ENCODE peak calls at places on chromosomes 4 and X, in nine cellular contexts. One of them, this sample, is unnamed.
A peak's percentile ranks its signal among the peaks of the same experiment; 100 is the strongest.

GRCh38 chrX:153765138-153766079 is 1.4 kb downstream of the PLXNB3 start:
- DNase-seq in AG10803: no peak
- DNase-seq in fibroblast of lung: no peak
- DNase-seq in psoas muscle: peak; percentile 53
- DNase-seq in body of pancreas: peak; percentile 21
- DNase-seq in fibroblast of the aortic adventitia: no peak
- DNase-seq in AG04450: no peak
- DNase-seq in astrocyte: no peak
- DNase-seq in WERI-Rb-1: peak; percentile 12
- DNase-seq in this sample: no peak

GRCh38 chrX:56795309-56795868 is 66.3 kb downstream of the NBDY start:
- DNase-seq in fibroblast of lung: no peak
- DNase-seq in astrocyte: no peak
- DNase-seq in AG10803: no peak
- DNase-seq in WERI-Rb-1: no peak
- DNase-seq in body of pancreas: no peak
- DNase-seq in fibroblast of the aortic adventitia: no peak
- DNase-seq in AG04450: no peak
- DNase-seq in psoas muscle: no peak
- DNase-seq in this sample: no peak

GRCh38 chr4:40563401-40563800 is 66.3 kb downstream of the RBM47 start:
- DNase-seq in AG10803: no peak
- DNase-seq in psoas muscle: no peak
- DNase-seq in fibroblast of lung: no peak
- DNase-seq in WERI-Rb-1: no peak
- DNase-seq in astrocyte: no peak
- DNase-seq in fibroblast of the aortic adventitia: no peak
- DNase-seq in AG04450: no peak
- DNase-seq in body of pancreas: no peak
- DNase-seq in this sample: no peak

GRCh38 chrX:15511563-15511962 is 11.0 kb downstream of the BMX start:
- DNase-seq in astrocyte: no peak
- DNase-seq in fibroblast of the aortic adventitia: no peak
- DNase-seq in body of pancreas: no peak
- DNase-seq in WERI-Rb-1: no peak
- DNase-seq in fibroblast of lung: no peak
- DNase-seq in AG10803: no peak
- DNase-seq in AG04450: no peak
- DNase-seq in psoas muscle: no peak
- DNase-seq in this sample: no peak

GRCh38 chrX:50157545-50158125 is 43.2 kb downstream of the AKAP4 start:
- DNase-seq in AG10803: no peak
- DNase-seq in AG04450: no peak
- DNase-seq in psoas muscle: no peak
- DNase-seq in fibroblast of the aortic adventitia: peak; percentile 16
- DNase-seq in fibroblast of lung: peak; percentile 20
- DNase-seq in body of pancreas: no peak
- DNase-seq in WERI-Rb-1: no peak
- DNase-seq in astrocyte: no peak
- DNase-seq in this sample: no peak

GRCh38 chr4:80913381-80913780 is 117.1 kb upstream of the BMP3 start:
- DNase-seq in AG10803: peak; percentile 7
- DNase-seq in fibroblast of lung: no peak
- DNase-seq in psoas muscle: no peak
- DNase-seq in WERI-Rb-1: no peak
- DNase-seq in astrocyte: no peak
- DNase-seq in body of pancreas: no peak
- DNase-seq in AG04450: no peak
- DNase-seq in fibroblast of the aortic adventitia: peak; percentile 9
- DNase-seq in this sample: no peak

GRCh38 chr4:128279624-128280225 is 7.9 kb downstream of the PGRMC2 start:
- DNase-seq in fibroblast of lung: no peak
- DNase-seq in psoas muscle: no peak
- DNase-seq in AG10803: no peak
- DNase-seq in body of pancreas: no peak
- DNase-seq in AG04450: no peak
- DNase-seq in WERI-Rb-1: no peak
- DNase-seq in fibroblast of the aortic adventitia: no peak
- DNase-seq in astrocyte: no peak
- DNase-seq in this sample: no peak

GRCh38 chr4:61628282-61628681 is 428.2 kb downstream of the ADGRL3 start:
- DNase-seq in psoas muscle: no peak
- DNase-seq in WERI-Rb-1: no peak
- DNase-seq in AG10803: no peak
- DNase-seq in astrocyte: no peak
- DNase-seq in fibroblast of the aortic adventitia: no peak
- DNase-seq in AG04450: no peak
- DNase-seq in body of pancreas: no peak
- DNase-seq in fibroblast of lung: no peak
- DNase-seq in this sample: no peak

GRCh38 chrX:64204252-64204651 is 1.3 kb downstream of the AMER1 start:
- DNase-seq in AG10803: peak; percentile 0
- DNase-seq in AG04450: no peak
- DNase-seq in astrocyte: no peak
- DNase-seq in fibroblast of the aortic adventitia: no peak
- DNase-seq in fibroblast of lung: peak; percentile 8
- DNase-seq in body of pancreas: peak; percentile 31
- DNase-seq in psoas muscle: peak; percentile 69
- DNase-seq in WERI-Rb-1: no peak
- DNase-seq in this sample: no peak

GRCh38 chrX:74422576-74423288 is 1.4 kb downstream of the SLC16A2 start:
- DNase-seq in WERI-Rb-1: peak; percentile 59
- DNase-seq in AG04450: peak; percentile 37
- DNase-seq in AG10803: peak; percentile 69
- DNase-seq in fibroblast of the aortic adventitia: peak; percentile 56
- DNase-seq in fibroblast of lung: peak; percentile 59
- DNase-seq in psoas muscle: peak; percentile 76
- DNase-seq in astrocyte: peak; percentile 54
- DNase-seq in body of pancreas: peak; percentile 45
- DNase-seq in this sample: no peak

GRCh38 chrX:46873746-46874145 is 36.9 kb downstream of the RP2 start:
- DNase-seq in body of pancreas: no peak
- DNase-seq in AG04450: no peak
- DNase-seq in fibroblast of the aortic adventitia: no peak
- DNase-seq in WERI-Rb-1: no peak
- DNase-seq in fibroblast of lung: no peak
- DNase-seq in psoas muscle: no peak
- DNase-seq in AG10803: no peak
- DNase-seq in astrocyte: peak; percentile 3
- DNase-seq in this sample: no peak

DNA sequence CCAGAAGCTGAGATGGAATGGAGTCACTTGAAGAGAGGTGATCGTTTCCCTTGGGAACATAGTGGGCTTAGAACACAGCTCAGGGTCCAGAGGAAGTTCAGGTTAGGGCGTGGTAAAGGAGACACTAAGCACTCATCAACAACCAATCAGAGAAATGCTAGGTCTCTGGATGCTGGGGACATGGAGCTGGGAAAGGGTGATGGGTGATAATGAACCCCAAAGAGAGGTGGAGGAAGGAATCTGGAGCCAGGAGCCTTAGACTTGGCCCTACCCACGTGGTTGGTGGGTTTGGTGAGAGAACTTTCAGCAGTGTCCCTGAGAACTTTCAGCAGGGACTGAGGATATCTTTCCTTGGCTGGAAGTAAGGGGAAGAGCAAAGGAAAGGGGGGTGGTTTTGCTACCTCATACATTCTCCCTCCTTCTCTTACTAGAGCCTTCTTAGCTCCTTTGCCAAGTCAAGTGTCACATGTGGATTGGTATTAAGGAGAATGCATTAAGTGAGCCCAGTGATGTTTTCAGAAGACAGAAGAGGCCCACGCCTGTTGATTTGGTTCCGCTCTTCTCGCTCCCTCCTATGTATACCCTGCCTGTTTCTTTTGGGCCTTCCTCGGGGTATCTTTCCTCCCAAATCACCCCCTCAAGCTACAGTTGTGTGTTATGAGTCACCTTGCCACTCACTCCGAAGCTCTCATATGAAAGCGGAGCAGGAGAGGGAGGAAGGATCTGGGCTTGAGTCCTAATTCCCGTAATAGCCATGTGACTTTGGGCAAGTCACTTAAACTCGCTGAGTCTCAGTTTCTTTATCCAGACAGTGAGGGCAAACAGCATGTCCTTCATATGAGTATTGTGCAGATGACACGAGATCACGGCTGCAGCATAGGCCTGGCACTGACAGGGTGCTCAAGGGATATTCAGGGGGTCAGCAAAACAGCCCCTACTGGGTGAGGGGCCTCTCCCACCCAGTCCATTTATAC is 63.1 kb downstream of the TSC22D3 start:
- DNase-seq in WERI-Rb-1: no peak
- DNase-seq in AG10803: peak; percentile 44
- DNase-seq in body of pancreas: no peak
- DNase-seq in AG04450: no peak
- DNase-seq in psoas muscle: peak; percentile 54
- DNase-seq in fibroblast of the aortic adventitia: peak; percentile 31
- DNase-seq in astrocyte: peak; percentile 52
- DNase-seq in fibroblast of lung: peak; percentile 79
- DNase-seq in this sample: no peak
- H3K4me3 ChIP-seq in WERI-Rb-1: no peak overlapping the region
- H3K4me3 ChIP-seq in AG10803: no peak overlapping the region
- H3K4me3 ChIP-seq in body of pancreas: no peak overlapping the region
- H3K4me3 ChIP-seq in AG04450: no peak overlapping the region
- H3K4me3 ChIP-seq in psoas muscle: peak overlapping the region; percentile 74
- H3K4me3 ChIP-seq in fibroblast of the aortic adventitia: no peak overlapping the region
- H3K4me3 ChIP-seq in astrocyte: no peak overlapping the region
- H3K4me3 ChIP-seq in fibroblast of lung: peak overlapping the region; percentile 94
- H3K4me3 ChIP-seq in this sample: no peak overlapping the region

DNA sequence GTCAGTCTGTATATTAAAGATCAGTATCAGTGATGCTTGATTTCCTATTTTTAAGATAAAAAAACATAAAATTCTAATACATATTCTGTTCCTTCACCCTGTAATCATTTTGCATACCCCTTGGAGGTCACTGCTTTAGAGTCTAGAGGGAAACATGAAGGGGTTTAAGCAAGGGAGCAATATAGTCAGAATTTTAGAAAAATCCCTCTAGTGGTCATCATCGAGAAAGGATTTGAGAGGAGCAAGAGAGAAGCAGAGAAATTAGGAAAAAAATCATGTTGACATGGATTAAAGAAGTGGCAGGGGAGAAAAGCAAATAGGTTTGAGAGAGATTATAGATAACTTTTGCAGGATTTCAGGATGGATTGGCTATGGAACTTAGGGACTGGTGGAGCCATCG is 11.1 kb downstream of the APEX2 start:
- DNase-seq in fibroblast of lung: peak; percentile 5
- DNase-seq in fibroblast of the aortic adventitia: peak; percentile 10
- DNase-seq in WERI-Rb-1: no peak
- DNase-seq in psoas muscle: no peak
- DNase-seq in AG10803: no peak
- DNase-seq in astrocyte: no peak
- DNase-seq in body of pancreas: no peak
- DNase-seq in AG04450: no peak
- DNase-seq in this sample: no peak
- TF ChIP-seq CTCF in fibroblast of lung: peak; percentile 30
- TF ChIP-seq CTCF in fibroblast of the aortic adventitia: peak; percentile 51
- TF ChIP-seq CTCF in WERI-Rb-1: no peak
- TF ChIP-seq CTCF in psoas muscle: no peak
- TF ChIP-seq CTCF in AG10803: peak; percentile 32
- TF ChIP-seq CTCF in astrocyte: peak; percentile 17
- TF ChIP-seq CTCF in body of pancreas: peak; percentile 23
- TF ChIP-seq CTCF in AG04450: peak; percentile 36
- TF ChIP-seq CTCF in this sample: peak; percentile 36

GRCh38 chrX:2507904-2508630 is 7.3 kb upstream of the DHRSX start:
- DNase-seq in AG04450: no peak
- DNase-seq in psoas muscle: no peak
- DNase-seq in fibroblast of the aortic adventitia: no peak
- DNase-seq in body of pancreas: peak; percentile 53
- DNase-seq in WERI-Rb-1: no peak
- DNase-seq in fibroblast of lung: no peak
- DNase-seq in AG10803: no peak
- DNase-seq in astrocyte: no peak
- DNase-seq in this sample: no peak
- H3K4me3 ChIP-seq in AG04450: no peak overlapping the region
- H3K4me3 ChIP-seq in psoas muscle: no peak overlapping the region
- H3K4me3 ChIP-seq in fibroblast of the aortic adventitia: no peak overlapping the region
- H3K4me3 ChIP-seq in body of pancreas: no peak overlapping the region
- H3K4me3 ChIP-seq in WERI-Rb-1: no peak overlapping the region
- H3K4me3 ChIP-seq in fibroblast of lung: no peak overlapping the region
- H3K4me3 ChIP-seq in AG10803: no peak overlapping the region
- H3K4me3 ChIP-seq in astrocyte: no peak overlapping the region
- H3K4me3 ChIP-seq in this sample: no peak overlapping the region

GRCh38 chrX:134171661-134172587 is 65.1 kb upstream of the CCDC160 start:
- DNase-seq in psoas muscle: peak; percentile 64
- DNase-seq in WERI-Rb-1: no peak
- DNase-seq in fibroblast of the aortic adventitia: no peak
- DNase-seq in AG04450: no peak
- DNase-seq in AG10803: no peak
- DNase-seq in fibroblast of lung: peak; percentile 20
- DNase-seq in astrocyte: no peak
- DNase-seq in body of pancreas: peak; percentile 36
- DNase-seq in this sample: no peak

GRCh38 chrX:134172588-134173259 is 64.3 kb upstream of the CCDC160 start:
- DNase-seq in WERI-Rb-1: no peak
- DNase-seq in astrocyte: no peak
- DNase-seq in psoas muscle: peak; percentile 61
- DNase-seq in AG10803: no peak
- DNase-seq in fibroblast of the aortic adventitia: no peak
- DNase-seq in fibroblast of lung: peak; percentile 15
- DNase-seq in body of pancreas: peak; percentile 12
- DNase-seq in AG04450: no peak
- DNase-seq in this sample: no peak

GRCh38 chrX:134174859-134175258 is 62.1 kb upstream of the CCDC160 start:
- DNase-seq in fibroblast of the aortic adventitia: no peak
- DNase-seq in body of pancreas: no peak
- DNase-seq in psoas muscle: no peak
- DNase-seq in AG10803: no peak
- DNase-seq in WERI-Rb-1: no peak
- DNase-seq in AG04450: no peak
- DNase-seq in astrocyte: no peak
- DNase-seq in fibroblast of lung: no peak
- DNase-seq in this sample: no peak

GRCh38 chrX:134174273-134174660 is 62.7 kb upstream of the CCDC160 start:
- DNase-seq in AG10803: no peak
- DNase-seq in fibroblast of the aortic adventitia: no peak
- DNase-seq in AG04450: no peak
- DNase-seq in body of pancreas: no peak
- DNase-seq in WERI-Rb-1: no peak
- DNase-seq in psoas muscle: no peak
- DNase-seq in astrocyte: no peak
- DNase-seq in fibroblast of lung: no peak
- DNase-seq in this sample: no peak

DNA sequence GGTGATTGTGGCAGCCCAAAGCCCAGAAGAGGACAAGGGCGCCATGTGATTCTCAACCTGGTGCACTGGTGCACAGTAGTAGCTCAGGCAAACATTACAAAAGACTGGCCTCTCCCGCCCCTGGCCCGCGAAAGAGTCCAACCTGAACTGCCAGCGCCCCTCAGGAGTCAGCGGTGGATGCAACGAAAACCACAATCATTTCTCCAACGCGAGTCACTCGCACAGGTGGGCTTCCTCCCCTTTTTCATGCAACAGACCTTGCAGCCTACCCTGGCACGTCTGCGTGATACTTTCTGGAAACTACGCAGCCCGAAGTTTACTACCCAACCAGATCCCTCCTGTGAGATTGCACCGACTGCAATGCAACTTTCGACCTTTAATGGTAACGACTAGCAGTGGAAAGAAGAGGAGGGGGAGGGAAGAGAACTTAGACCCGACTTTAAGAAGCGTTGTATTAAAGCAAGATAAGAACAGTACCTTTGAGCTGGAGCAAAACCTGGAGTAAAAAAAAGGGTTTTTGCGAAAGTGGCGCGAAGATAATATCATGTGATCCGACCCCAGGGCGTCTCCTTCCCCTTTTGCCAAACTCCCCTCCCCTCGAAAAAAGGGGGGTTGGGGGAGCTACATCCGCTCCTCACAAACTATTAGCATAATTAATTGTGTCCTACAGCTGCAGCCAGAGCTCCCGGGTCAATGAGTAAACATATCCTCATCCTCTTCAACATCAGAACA is 63.3 kb upstream of the CCDC160 start:
- DNase-seq in astrocyte: no peak
- DNase-seq in WERI-Rb-1: no peak
- DNase-seq in body of pancreas: no peak
- DNase-seq in AG10803: no peak
- DNase-seq in AG04450: no peak
- DNase-seq in fibroblast of lung: no peak
- DNase-seq in fibroblast of the aortic adventitia: no peak
- DNase-seq in psoas muscle: no peak
- DNase-seq in this sample: no peak
- TF ChIP-seq CTCF in astrocyte: no peak
- TF ChIP-seq CTCF in WERI-Rb-1: no peak
- TF ChIP-seq CTCF in body of pancreas: no peak
- TF ChIP-seq CTCF in AG10803: no peak
- TF ChIP-seq CTCF in AG04450: no peak
- TF ChIP-seq CTCF in fibroblast of lung: no peak
- TF ChIP-seq CTCF in fibroblast of the aortic adventitia: no peak
- TF ChIP-seq CTCF in psoas muscle: no peak
- TF ChIP-seq CTCF in this sample: no peak

This sample was measured in epithelial cell of proximal tubule.